ENCODE peak calls at places on chromosomes 7 and 10, in seven cellular contexts. L is OCI-LY7, W is astrocyte, C is heart right ventricle, X is MM.1S, G is mammary epithelial cell, H is thoracic aorta. T is an unnamed sample. For H3K36me3, the result is how much of the 10 kb centered on the place peaks cover.

GRCh38 chr7:351256-351655 is 61.3 kb downstream of the FOXL3 start:
- DNase-seq in L (no peak), G (no peak), C (no peak), X (no peak), H (no peak), W (no peak), T (no peak)

GRCh38 chr7:101882595-101883564 is 65.5 kb downstream of the CUX1 start:
- DNase-seq in G (peak), H (peak), X (no peak), C (peak), W (peak), L (peak), T (peak)

GRCh38 chr7:148142660-148143248 is 447.8 kb upstream of the C7orf33 start:
- DNase-seq in X (peak), C (peak), H (no peak), L (peak), G (peak), W (no peak), T (no peak)

GRCh38 chr7:74587435-74588126 is 69.9 kb upstream of the GTF2I start:
- DNase-seq in G (peak), L (peak), H (peak), C (peak), X (no peak), W (peak), T (peak)

GRCh38 chr10:101597036-101597435 is 8.9 kb downstream of the DPCD start:
- DNase-seq in W (no peak), H (no peak), L (no peak), X (no peak), C (no peak), G (no peak), T (no peak)

GRCh38 chr7:87202208-87202607 is 17.3 kb downstream of the TMEM243 start:
- DNase-seq in H (no peak), X (no peak), L (no peak), G (no peak), C (no peak), W (no peak), T (no peak)

GRCh38 chr7:48441848-48442492 is 270.7 kb downstream of the ABCA13 start:
- DNase-seq in X (no peak), L (no peak), H (no peak), C (no peak), W (no peak), G (no peak), T (no peak)

GRCh38 chr7:117381357-117381756 is 45.9 kb downstream of the ASZ1 start:
- DNase-seq in G (no peak), W (no peak), L (no peak), H (no peak), C (no peak), X (no peak), T (no peak)

GRCh38 chr10:6212806-6213205 is 10.1 kb downstream of the PFKFB3 start:
- DNase-seq in W (no peak), X (no peak), C (no peak), H (no peak), G (no peak), L (no peak), T (no peak)

GRCh38 chr10:61475449-61475873 is 22.3 kb upstream of the TMEM26 start:
- DNase-seq in C (no peak), G (peak), W (peak), H (no peak), L (no peak), X (no peak), T (peak)

GRCh38 chr7:2929321-2930201 is 85.5 kb upstream of the GNA12 start:
- DNase-seq in W (no peak), L (no peak), X (no peak), C (no peak), G (no peak), H (no peak), T (no peak)

GRCh38 chr7:117014673-117015133 is 61.4 kb downstream of the ST7 start:
- DNase-seq in L (no peak), H (no peak), W (peak), G (peak), X (no peak), C (peak), T (no peak)

GRCh38 chr10:77293785-77294184 is 343.8 kb downstream of the KCNMA1 start:
- DNase-seq in C (no peak), W (no peak), G (no peak), H (no peak), L (no peak), X (no peak), T (no peak)

GRCh38 chr10:130463104-130463875 is 327.1 kb downstream of the GLRX3 start:
- DNase-seq in C (no peak), W (no peak), X (no peak), L (no peak), H (no peak), G (no peak), T (no peak)

GRCh38 chr7:74372511-74373111 is 81.1 kb upstream of the GTF2IRD1 start:
- DNase-seq in G (no peak), W (no peak), L (no peak), H (no peak), C (peak), X (no peak), T (no peak)

GRCh38 chr10:19488592-19489280 is 327.5 kb upstream of the PLXDC2 start:
- DNase-seq in W (no peak), H (no peak), C (peak), L (no peak), X (no peak), G (no peak), T (no peak)

GRCh38 chr10:91163269-91163708 is 57.2 kb upstream of the PCGF5 start:
- DNase-seq in W (peak), C (peak), G (peak), H (no peak), X (peak), L (peak), T (no peak)

GRCh38 chr10:91162050-91162494 is 58.4 kb upstream of the PCGF5 start:
- DNase-seq in C (no peak), X (no peak), G (no peak), H (no peak), W (peak), L (no peak), T (no peak)

GRCh38 chr10:91156196-91156595 is 64.3 kb upstream of the PCGF5 start:
- DNase-seq in W (no peak), X (no peak), L (no peak), H (no peak), C (no peak), G (no peak), T (no peak)

GRCh38 chr10:91162495-91163268 is 57.8 kb upstream of the PCGF5 start:
- DNase-seq in G (peak), H (peak), X (peak), C (peak), W (peak), L (peak), T (no peak)

DNA sequence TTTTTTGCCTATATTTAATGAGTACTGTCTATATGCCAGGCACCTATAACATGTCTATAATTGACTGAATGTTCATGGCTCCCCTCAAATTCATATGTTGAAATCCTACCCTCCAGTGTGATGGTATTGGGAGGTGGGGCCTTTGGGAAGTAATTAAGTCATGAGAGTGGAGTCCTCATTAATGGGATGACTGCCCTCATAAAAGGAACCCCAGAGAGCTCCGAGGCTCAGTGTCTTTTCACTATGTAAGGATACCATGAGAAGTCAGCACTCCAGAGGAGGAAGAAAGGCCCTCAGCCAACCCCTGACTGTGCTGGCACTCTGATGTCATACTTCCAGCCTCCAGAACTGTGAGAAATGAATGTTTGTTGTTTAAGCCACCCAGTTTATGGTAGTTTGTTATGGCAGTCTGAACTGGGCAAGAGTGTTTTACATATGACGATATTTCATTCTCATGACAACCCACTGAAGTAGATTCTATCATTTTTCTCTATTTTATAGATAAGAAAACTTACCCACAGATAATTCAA is 61.1 kb upstream of the PCGF5 start:
- DNase-seq in W (no peak), L (no peak), X (no peak), C (no peak), H (no peak), G (no peak), T (no peak)
- H3K4me3 ChIP-seq in W (no peak), L (no peak), X (no peak), C (no peak), H (no peak), G (no peak), T (no peak)

DNA sequence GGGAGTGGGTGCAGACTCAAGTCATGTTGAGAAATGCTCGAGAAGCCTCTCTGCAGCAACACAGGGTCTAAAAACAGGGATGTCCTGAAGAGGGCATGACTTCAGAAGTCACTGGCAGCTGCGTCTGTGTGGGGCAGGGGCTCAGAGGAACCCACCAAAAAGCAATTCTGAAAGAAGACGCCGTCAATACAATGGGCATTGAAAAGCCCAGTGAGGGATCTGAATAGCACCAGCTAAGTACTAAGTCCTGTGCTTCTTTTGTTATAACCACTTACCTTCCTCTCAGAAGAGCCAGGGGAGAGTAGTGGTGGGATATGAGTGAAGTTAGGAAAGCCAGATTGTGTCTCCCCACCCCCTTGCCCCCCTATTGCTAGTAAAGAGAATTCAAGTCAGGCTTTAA is 137.2 kb downstream of the INHBA start:
- DNase-seq in W (no peak), G (no peak), L (no peak), C (no peak), X (no peak), H (no peak), T (no peak)
- TF ChIP-seq CTCF in W (no peak), G (no peak), L (no peak), C (no peak), X (no peak), H (no peak), T (no peak)

GRCh38 chr7:134297489-134297888 is 19.2 kb downstream of the SLC35B4 start:
- DNase-seq in L (no peak), C (no peak), X (no peak), W (no peak), G (no peak), H (no peak), T (no peak)
- H3K36me3 ChIP-seq in L (half or more), C (under half), X (under half), W (under half), G (under half), H (under half), T (under half)

GRCh38 chr7:150979706-150980390 is 1.7 kb upstream of the KCNH2 start:
- DNase-seq in W (no peak), X (no peak), G (no peak), H (no peak), C (no peak), L (no peak), T (no peak)
- H3K4me3 ChIP-seq in W (no peak), X (no peak), G (no peak), H (no peak), C (no peak), L (no peak), T (no peak)

T was measured in BJ.